ENCODE peak calls at places on chromosome 14, in four cellular contexts. T is HepG2, X is GM12878, K is SK-N-SH. G is an unnamed sample.

GRCh38 chr14:69772082-69773017 is 5.4 kb downstream of the SRSF5 start:
- DNase-seq in X (no peak), T (peak; percentile 45), K (no peak), G (no peak)

GRCh38 chr14:79051009-79051710 is 881.0 kb downstream of the NRXN3 start:
- DNase-seq in T (no peak), K (no peak), X (no peak), G (no peak)

GRCh38 chr14:36829547-36829946 is 167.9 kb downstream of the PAX9 start:
- DNase-seq in K (no peak), T (no peak), X (no peak), G (no peak)

GRCh38 chr14:32896979-32897723 is 41.5 kb upstream of the NPAS3 start:
- DNase-seq in T (peak; percentile 25), K (no peak), X (no peak), G (no peak)

GRCh38 chr14:34439090-34439489 is 22.9 kb downstream of the SPTSSA start:
- DNase-seq in T (no peak), X (no peak), K (no peak), G (peak; percentile 13)

GRCh38 chr14:71661441-71661840 is 270.8 kb upstream of the RGS6 start:
- DNase-seq in X (no peak), T (no peak), K (no peak), G (no peak)

GRCh38 chr14:73712540-73713141 is 1.5 kb downstream of the PNMA1 start:
- DNase-seq in X (no peak), T (no peak), K (peak; percentile 65), G (no peak)

GRCh38 chr14:71996615-71997014 is 64.4 kb downstream of the RGS6 start:
- DNase-seq in K (no peak), X (no peak), T (no peak), G (no peak)

GRCh38 chr14:71588028-71588427 is 344.2 kb upstream of the RGS6 start:
- DNase-seq in T (no peak), K (no peak), X (no peak), G (no peak)

GRCh38 chr14:80567905-80568512 is 356.7 kb upstream of the DIO2 start:
- DNase-seq in K (no peak), X (no peak), T (no peak), G (no peak)

GRCh38 chr14:94058128-94058673 is 22.8 kb downstream of the DDX24 start:
- DNase-seq in T (no peak), X (no peak), K (no peak), G (no peak)

GRCh38 chr14:94056579-94057308 is 24.3 kb downstream of the DDX24 start:
- DNase-seq in T (no peak), X (peak; percentile 37), K (no peak), G (no peak)

GRCh38 chr14:94058674-94059138 is 22.3 kb downstream of the DDX24 start:
- DNase-seq in K (no peak), T (peak; percentile 93), X (no peak), G (no peak)

GRCh38 chr14:94062344-94062904 is 18.6 kb downstream of the DDX24 start:
- DNase-seq in T (no peak), X (no peak), K (no peak), G (no peak)

DNA sequence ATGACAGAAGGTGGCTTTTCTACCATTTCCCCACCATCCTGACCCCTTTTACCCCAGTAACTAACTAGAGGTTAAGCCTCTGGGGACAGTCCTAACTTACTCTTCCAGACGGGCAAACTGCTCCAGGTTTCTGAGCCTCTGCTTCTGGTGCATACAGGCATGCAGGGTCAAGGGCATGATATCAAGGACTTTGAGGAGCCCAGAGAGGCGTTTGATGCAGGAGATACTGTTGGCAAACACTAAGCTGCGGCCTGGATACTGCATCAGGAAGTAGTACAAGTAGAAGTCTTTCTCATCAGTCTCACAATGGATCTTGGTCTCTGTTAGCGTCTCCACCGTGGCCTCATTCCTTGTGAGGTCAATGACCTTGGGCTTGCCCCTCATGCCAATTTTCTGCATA is 21.0 kb downstream of the DDX24 start:
- DNase-seq in X (no peak), K (no peak), T (no peak), G (no peak)
- TF ChIP-seq TCF12 in X (no peak), K (no peak), T (no peak), G (no peak)

GRCh38 chr14:97719931-97720330 is 922.7 kb downstream of the VRK1 start:
- DNase-seq in X (no peak), T (no peak), K (no peak), G (no peak)
- TF ChIP-seq TCF12 in X (no peak), T (no peak), K (no peak), G (no peak)

GRCh38 chr14:102930138-102930752 is 7.8 kb downstream of the AMN start:
- DNase-seq in K (peak; percentile 83), X (no peak), T (no peak), G (no peak)
- TF ChIP-seq TCF12 in K (no peak), X (no peak), T (no peak), G (no peak)

GRCh38 chr14:95428557-95428956 is 87.9 kb downstream of the SYNE3 start:
- DNase-seq in X (no peak), K (no peak), T (no peak), G (no peak)

GRCh38 chr14:95432152-95433093 is 84.0 kb downstream of the SYNE3 start:
- DNase-seq in X (no peak), K (peak; percentile 87), T (peak; percentile 16), G (peak; percentile 82)

GRCh38 chr14:95433094-95433478 is 83.4 kb downstream of the SYNE3 start:
- DNase-seq in K (no peak), X (no peak), T (no peak), G (no peak)

GRCh38 chr14:95434161-95434560 is 82.3 kb downstream of the SYNE3 start:
- DNase-seq in T (no peak), K (no peak), X (no peak), G (no peak)

DNA sequence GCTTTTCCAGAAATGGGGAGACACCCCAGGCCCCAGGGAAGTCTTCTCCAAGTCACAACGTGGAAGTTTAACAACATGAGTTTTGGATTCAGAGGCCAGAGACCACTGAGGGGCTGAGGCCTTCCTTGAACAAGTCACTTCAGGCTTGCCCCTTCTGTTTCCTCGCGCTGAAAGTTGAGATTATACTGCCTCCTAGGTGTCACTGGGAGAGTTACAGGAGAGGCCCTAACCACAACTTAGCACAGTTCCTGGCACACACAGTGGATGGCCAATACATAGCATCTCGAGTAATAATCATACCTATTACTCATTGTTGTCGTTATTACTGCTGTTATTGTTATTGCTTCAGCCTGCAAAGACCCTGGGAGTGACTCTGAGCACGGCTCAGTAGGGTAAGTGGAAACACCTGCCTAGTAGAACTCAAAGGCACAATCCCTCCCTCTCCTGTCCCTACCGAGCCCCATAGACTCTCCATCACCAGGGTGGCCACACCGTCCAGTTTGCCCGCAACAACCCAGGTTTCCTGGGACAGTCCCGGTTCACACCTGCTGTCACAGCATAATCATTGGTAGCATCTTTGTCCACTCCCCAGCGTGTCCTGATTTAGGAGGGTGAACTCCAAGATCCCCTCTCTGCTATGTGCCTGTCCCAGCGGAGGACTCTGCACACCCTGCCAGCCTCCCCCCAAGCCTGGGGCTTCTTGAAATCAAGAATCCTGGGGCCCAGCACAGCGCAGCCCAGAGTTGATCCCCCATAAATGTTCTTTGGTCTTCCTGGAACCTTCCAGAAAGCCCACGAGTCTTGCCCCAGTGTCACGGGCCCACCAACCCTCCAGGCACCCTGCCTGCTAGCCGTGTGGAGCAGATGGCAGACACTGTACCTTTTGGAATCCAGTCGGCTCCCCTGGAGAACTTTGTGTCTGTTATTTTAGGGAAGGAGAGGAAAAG is 85.0 kb downstream of the SYNE3 start:
- DNase-seq in K (peak; percentile 71), X (no peak), T (no peak), G (peak; percentile 63)
- TF ChIP-seq TCF12 in K (no peak), X (no peak), T (no peak), G (no peak)

GRCh38 chr14:58607571-58608317 is 30.0 kb upstream of the DACT1 start:
- DNase-seq in T (no peak), X (no peak), K (no peak), G (no peak)
- TF ChIP-seq TCF12 in T (no peak), X (no peak), K (peak; percentile 43), G (no peak)

GRCh38 chr14:96464136-96464535 is 38.0 kb upstream of the PAPOLA start:
- DNase-seq in T (no peak), K (no peak), X (no peak), G (no peak)
- TF ChIP-seq TCF12 in T (no peak), K (no peak), X (no peak), G (no peak)